ENCODE peak calls at places on chromosomes 6 and 20, in nine cellular contexts. L is astrocyte of the cerebellum; A is astrocyte; X is H1; M is pancreas; D is CD8-positive, alpha-beta T cell; G is psoas muscle; Z is Caco-2; Q is choroid plexus epithelial cell. V is an unnamed sample.

GRCh38 chr6:129513471-129513870 is 196.5 kb downstream of the ARHGAP18 start:
- DNase-seq in X (no peak), Q (peak; percentile 69), L (peak; percentile 49), D (no peak), A (peak; percentile 57), Z (no peak), M (no peak), G (no peak), V (no peak)

GRCh38 chr6:76347539-76347938 is 275.1 kb upstream of the IMPG1 start:
- DNase-seq in M (no peak), L (no peak), A (no peak), Q (no peak), D (no peak), X (no peak), G (no peak), Z (no peak), V (no peak)

GRCh38 chr20:33578510-33578909 is 83.6 kb upstream of the C20orf144 start:
- DNase-seq in M (no peak), L (peak; percentile 61), Z (no peak), Q (no peak), X (no peak), G (no peak), A (peak; percentile 25), D (no peak), V (no peak)

GRCh38 chr6:163324928-163325784 is 89.4 kb upstream of the QKI start:
- DNase-seq in D (no peak), Q (peak; percentile 72), X (no peak), G (no peak), M (no peak), A (peak; percentile 56), Z (peak; percentile 50), L (peak; percentile 27), V (no peak)

GRCh38 chr6:57116776-57117175 is 26.8 kb downstream of the ZNF451 start:
- DNase-seq in G (no peak), M (no peak), Q (peak; percentile 16), L (no peak), A (no peak), Z (no peak), X (no peak), D (no peak), V (no peak)

GRCh38 chr20:50331469-50332251 is 141.0 kb downstream of the CEBPB start:
- DNase-seq in G (no peak), D (no peak), Z (no peak), X (no peak), A (no peak), M (peak; percentile 72), L (no peak), Q (no peak), V (peak; percentile 52)

GRCh38 chr6:67064323-67064722 is 1357.3 kb upstream of the EYS start:
- DNase-seq in A (no peak), L (no peak), G (no peak), D (no peak), X (no peak), M (no peak), Q (no peak), Z (no peak), V (no peak)

GRCh38 chr20:44394520-44395182 is 39.2 kb downstream of the HNF4A start:
- DNase-seq in G (no peak), A (no peak), Z (peak; percentile 97), Q (peak; percentile 17), L (no peak), M (no peak), X (no peak), D (no peak), V (no peak)

GRCh38 chr20:58852559-58853271 is at the start of gene GNAS:
- DNase-seq in D (peak; percentile 64), Q (peak; percentile 76), L (peak; percentile 19), A (peak; percentile 27), X (peak; percentile 61), G (peak; percentile 83), Z (peak; percentile 75), M (peak; percentile 67), V (peak; percentile 73)

DNA sequence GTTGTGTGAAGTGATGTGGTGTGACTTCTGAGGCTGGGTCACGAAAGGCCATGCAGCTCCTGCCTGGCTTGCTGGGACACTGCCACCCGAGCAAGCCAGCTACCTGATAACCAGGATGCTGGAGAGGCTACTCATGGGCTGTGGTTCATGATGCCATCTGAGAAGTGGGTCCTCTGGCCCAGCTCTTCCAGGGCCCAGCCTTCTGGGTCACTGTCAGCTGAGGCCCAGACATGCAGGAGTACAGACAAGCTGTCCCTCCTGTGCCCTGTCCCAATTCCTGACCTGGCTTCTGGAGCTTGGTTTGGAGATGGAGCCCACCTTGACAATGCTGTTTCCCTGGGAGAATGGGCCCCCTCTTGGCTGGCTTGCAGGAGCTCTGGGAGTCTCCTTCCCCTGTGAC is 87.0 kb downstream of the DHX35 start:
- DNase-seq in Q (no peak), D (peak; percentile 48), G (no peak), L (no peak), X (no peak), Z (peak; percentile 27), M (no peak), A (no peak), V (no peak)
- H3K4me3 ChIP-seq in Q (no peak overlapping the region), D (no peak overlapping the region), G (no peak overlapping the region), L (no peak overlapping the region), X (peak overlapping the region; percentile 67), Z (peak overlapping the region; percentile 88), M (no peak overlapping the region), A (no peak overlapping the region), V (no peak overlapping the region)

GRCh38 chr6:29976253-29976587 is 33.9 kb downstream of the HLA-A start:
- DNase-seq in X (no peak), A (no peak), G (no peak), M (no peak), Q (no peak), Z (no peak), L (no peak), D (no peak), V (no peak)

GRCh38 chr6:29977425-29977727 is 35.0 kb downstream of the HLA-A start:
- DNase-seq in G (no peak), X (no peak), Z (no peak), A (no peak), Q (no peak), D (no peak), M (no peak), L (no peak), V (no peak)

GRCh38 chr6:29974901-29975560 is 32.7 kb downstream of the HLA-A start:
- DNase-seq in D (no peak), Z (no peak), A (no peak), M (no peak), X (no peak), Q (no peak), L (no peak), G (no peak), V (no peak)

GRCh38 chr6:29975561-29975907 is 33.2 kb downstream of the HLA-A start:
- DNase-seq in A (no peak), G (no peak), X (no peak), Q (no peak), L (no peak), M (no peak), Z (no peak), D (no peak), V (no peak)

DNA sequence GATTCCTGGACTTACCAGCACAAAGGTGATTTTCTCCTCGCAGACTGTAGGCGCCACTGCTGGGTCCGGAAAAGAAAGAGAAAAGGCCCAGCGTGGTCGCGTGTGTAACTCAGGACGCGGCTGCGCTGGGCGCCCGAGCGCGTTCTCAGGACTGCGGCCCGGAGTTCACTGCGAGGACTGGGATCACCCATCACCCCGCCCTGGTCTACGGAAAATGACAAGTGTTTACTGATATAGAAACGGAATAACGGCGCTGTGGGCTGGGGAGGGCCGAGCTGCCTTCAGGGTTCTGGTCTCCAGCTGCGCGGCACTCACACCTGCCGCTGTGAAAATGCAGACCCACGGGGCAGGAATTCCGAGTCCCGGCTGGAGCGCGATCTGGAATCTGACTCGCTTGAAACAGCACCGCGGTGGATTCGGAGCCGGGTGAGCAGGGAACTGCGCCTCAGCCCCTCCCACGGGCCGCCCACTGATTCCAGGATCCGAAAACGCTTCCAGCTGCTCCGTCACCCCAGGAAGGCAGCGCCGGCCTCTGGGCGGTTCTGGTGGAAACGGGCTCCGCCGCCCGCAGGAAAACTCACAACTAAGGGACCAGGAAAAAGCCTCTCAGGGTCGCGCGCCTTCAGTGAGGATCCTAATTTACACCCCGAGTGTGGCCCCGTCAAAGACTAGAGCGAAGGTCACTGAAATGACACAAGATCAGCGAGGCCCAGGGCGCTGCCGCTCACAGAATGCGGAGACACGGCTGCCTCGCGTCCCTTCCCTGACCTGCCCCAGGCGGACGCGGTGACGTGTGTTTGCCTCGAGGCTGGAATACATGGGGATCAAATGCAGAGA is 34.5 kb downstream of the HLA-A start:
- DNase-seq in D (peak; percentile 76), Z (peak; percentile 79), G (peak; percentile 88), X (no peak), M (peak; percentile 82), A (peak; percentile 49), L (no peak), Q (peak; percentile 71), V (peak; percentile 72)
- TF ChIP-seq CTCF in D (no peak), Z (no peak), G (peak; percentile 28), X (peak; percentile 20), M (no peak), A (no peak), L (peak; percentile 49), Q (peak; percentile 63), V (peak; percentile 48)

GRCh38 chr6:41428402-41428994 is 93.1 kb downstream of the NCR2 start:
- DNase-seq in A (no peak), Z (no peak), X (no peak), M (no peak), Q (peak; percentile 30), D (no peak), L (no peak), G (no peak), V (no peak)

GRCh38 chr6:41429506-41430504 is 94.4 kb downstream of the NCR2 start:
- DNase-seq in X (no peak), D (no peak), A (no peak), M (no peak), G (no peak), Z (no peak), L (no peak), Q (peak; percentile 35), V (no peak)

GRCh38 chr6:41427642-41428401 is 92.4 kb downstream of the NCR2 start:
- DNase-seq in G (peak; percentile 74), L (no peak), Q (no peak), D (no peak), Z (peak; percentile 76), M (peak; percentile 79), X (peak; percentile 73), A (no peak), V (peak; percentile 25)

GRCh38 chr6:41430875-41431274 is 95.5 kb downstream of the NCR2 start:
- DNase-seq in Z (no peak), G (peak; percentile 68), A (peak; percentile 67), X (no peak), L (no peak), Q (peak; percentile 85), M (no peak), D (no peak), V (peak; percentile 68)

DNA sequence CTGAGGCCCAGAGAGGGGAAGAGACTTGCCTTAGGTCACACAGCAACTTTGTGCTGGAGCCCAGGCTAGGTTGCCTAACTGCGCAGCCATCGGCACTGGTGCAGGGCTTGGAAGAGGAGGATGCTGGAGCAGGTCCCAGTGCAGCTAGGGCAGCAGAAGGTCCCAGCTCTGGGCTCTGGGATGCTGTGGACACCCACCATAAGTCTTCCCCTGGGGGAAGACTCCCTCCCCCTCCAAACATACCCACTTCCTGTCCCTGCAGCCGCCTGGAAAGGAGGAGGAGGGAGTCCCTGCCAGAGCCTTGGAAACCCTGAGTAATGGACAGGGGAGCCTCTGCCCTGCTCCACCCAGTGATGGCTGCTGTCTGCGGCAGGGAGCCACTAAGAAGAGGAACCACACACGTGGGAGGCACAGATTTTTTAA is 93.6 kb downstream of the NCR2 start:
- DNase-seq in Q (peak; percentile 44), G (peak; percentile 69), D (no peak), A (peak; percentile 55), L (no peak), Z (no peak), M (no peak), X (no peak), V (no peak)
- H3K4me3 ChIP-seq in Q (no peak overlapping the region), G (peak overlapping the region; percentile 70), D (no peak overlapping the region), A (no peak overlapping the region), L (no peak overlapping the region), Z (peak overlapping the region; percentile 55), M (peak overlapping the region; percentile 73), X (peak overlapping the region; percentile 63), V (no peak overlapping the region)

GRCh38 chr20:34948030-34948429 is 7.6 kb downstream of the GSS start:
- DNase-seq in Z (no peak), A (peak; percentile 72), L (no peak), Q (peak; percentile 83), X (no peak), G (no peak), M (no peak), D (no peak), V (peak; percentile 91)
- TF ChIP-seq CTCF in Z (no peak), A (no peak), L (no peak), Q (peak; percentile 24), X (no peak), G (no peak), M (no peak), D (no peak), V (no peak)

V was measured in epithelial cell of esophagus.